ENCODE peak calls at places on chromosomes 13 and 19, in seven cellular contexts. B is GM23248, Z is IMR-90, K is Karpas-422, Q is HCT116, X is PC-9, A is mammary epithelial cell. J is an unnamed sample.

GRCh38 chr19:39671739-39672363 is 16.1 kb downstream of the LGALS16 start:
- DNase-seq in K (peak; percentile 93), A (peak; percentile 31), B (peak; percentile 60), Q (peak; percentile 66), X (no peak), Z (peak; percentile 43), J (peak; percentile 48)

GRCh38 chr19:50475101-50475568 is 1.2 kb upstream of the EMC10 start:
- DNase-seq in A (no peak), Z (no peak), K (no peak), X (no peak), B (no peak), Q (no peak), J (no peak)

GRCh38 chr19:34577056-34577455 is 95.5 kb downstream of the WTIP start:
- DNase-seq in A (no peak), K (no peak), X (no peak), Q (no peak), B (no peak), Z (no peak), J (no peak)

GRCh38 chr19:48967346-48968178 is 2.5 kb downstream of the FTL start:
- DNase-seq in B (peak; percentile 58), Z (peak; percentile 67), Q (no peak), A (no peak), K (peak; percentile 92), X (peak; percentile 38), J (peak; percentile 49)

GRCh38 chr19:5451494-5451893 is 3.7 kb upstream of the ZNRF4 start:
- DNase-seq in A (no peak), X (no peak), K (peak; percentile 29), B (no peak), Q (no peak), Z (no peak), J (no peak)

GRCh38 chr19:29927944-29928669 is 13.9 kb upstream of the URI1 start:
- DNase-seq in Z (no peak), B (no peak), X (no peak), Q (no peak), A (no peak), K (no peak), J (no peak)

GRCh38 chr19:2249010-2249866 is at the start of gene AMH:
- DNase-seq in X (no peak), K (no peak), B (no peak), Q (no peak), Z (no peak), A (no peak), J (no peak)

GRCh38 chr13:83895994-83896580 is 13.8 kb upstream of the SLITRK1 start:
- DNase-seq in K (no peak), Z (peak; percentile 6), A (peak; percentile 94), X (no peak), B (no peak), Q (no peak), J (peak; percentile 74)

GRCh38 chr13:99984463-99985242 is 3.1 kb downstream of the ZIC2 start:
- DNase-seq in K (no peak), A (no peak), Z (no peak), Q (no peak), X (no peak), B (no peak), J (no peak)

GRCh38 chr13:110478405-110479214 is 82.9 kb downstream of the RAB20 start:
- DNase-seq in X (no peak), K (no peak), A (no peak), Z (no peak), B (no peak), Q (no peak), J (no peak)

GRCh38 chr13:110476220-110476617 is 85.3 kb downstream of the RAB20 start:
- DNase-seq in B (no peak), Z (no peak), K (no peak), A (no peak), Q (no peak), X (no peak), J (no peak)

GRCh38 chr13:110479648-110480047 is 81.9 kb downstream of the RAB20 start:
- DNase-seq in X (no peak), K (no peak), Z (no peak), B (no peak), Q (no peak), A (no peak), J (no peak)

GRCh38 chr13:110479215-110479545 is 82.3 kb downstream of the RAB20 start:
- DNase-seq in A (no peak), X (no peak), Z (no peak), Q (no peak), K (no peak), B (no peak), J (no peak)

DNA sequence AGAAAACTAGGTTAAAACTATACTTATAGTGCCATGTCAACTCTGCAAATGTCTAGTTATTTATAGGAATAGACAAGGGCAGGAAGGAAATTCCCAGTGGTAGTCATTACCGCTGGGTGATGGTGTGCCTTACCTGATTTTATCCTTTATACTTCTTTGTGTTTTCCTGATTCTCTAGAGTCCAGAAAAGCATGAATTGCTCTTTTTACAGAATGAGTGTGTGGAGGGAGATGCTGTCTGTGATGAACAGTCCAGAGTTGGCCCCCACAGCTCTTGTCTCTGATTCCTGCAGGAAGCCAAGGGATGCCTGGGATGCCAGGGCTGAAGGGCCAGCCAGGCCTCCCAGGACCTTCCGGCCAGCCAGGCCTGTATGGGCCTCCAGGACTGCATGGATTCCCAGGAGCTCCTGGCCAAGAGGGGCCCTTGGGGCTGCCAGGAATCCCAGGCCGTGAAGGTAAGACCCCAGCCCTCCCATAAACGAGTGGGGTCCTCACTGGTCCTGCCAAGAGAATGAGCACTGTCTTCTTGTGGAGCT is 83.7 kb downstream of the RAB20 start:
- DNase-seq in X (no peak), Q (no peak), Z (no peak), B (no peak), A (no peak), K (no peak), J (no peak)
- H3K4me2 ChIP-seq in X (no peak overlapping the region), Q (no peak overlapping the region), Z (no peak overlapping the region), B (no peak overlapping the region), A (no peak overlapping the region), K (no peak overlapping the region), J (no peak overlapping the region)

DNA sequence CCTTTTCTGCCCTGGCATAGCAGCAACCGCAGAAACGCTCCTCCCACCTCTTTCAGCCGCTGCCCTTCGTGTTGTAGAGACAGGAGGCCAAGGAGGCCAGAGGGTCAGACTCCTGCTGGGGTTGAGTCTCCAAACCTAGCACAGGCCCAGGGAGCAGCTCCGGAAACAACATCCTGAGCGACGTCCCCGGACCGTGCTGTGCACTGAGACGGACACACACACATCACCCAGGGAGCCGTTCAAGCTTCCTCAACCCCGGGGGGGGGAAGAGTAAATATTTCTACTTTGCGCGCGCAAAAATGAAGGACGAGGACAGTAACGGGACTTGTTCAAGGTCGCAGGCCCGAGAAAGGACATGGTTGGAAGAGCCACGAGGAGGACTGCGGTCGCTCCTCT is 657 bp downstream of the ZNF550 start:
- DNase-seq in K (peak; percentile 61), Q (no peak), X (peak; percentile 59), Z (no peak), A (peak; percentile 30), B (peak; percentile 58), J (peak; percentile 18)
- H2AFZ ChIP-seq in K (no peak overlapping the region), Q (no peak overlapping the region), X (peak overlapping the region; percentile 96), Z (peak overlapping the region; percentile 97), A (peak overlapping the region; percentile 95), B (peak overlapping the region; percentile 82), J (peak overlapping the region; percentile 0)

GRCh38 chr19:42120276-42121010 is 11.8 kb downstream of the POU2F2 start:
- DNase-seq in Z (no peak), A (no peak), K (peak; percentile 94), X (no peak), B (no peak), Q (no peak), J (no peak)
- H3K4me1 ChIP-seq in Z (peaks cover 15% of the 10 kb centered on the region), A (peaks cover 25% of the 10 kb centered on the region), K (peaks cover 100% of the 10 kb centered on the region), X (peaks cover 21% of the 10 kb centered on the region), B (peaks cover 19% of the 10 kb centered on the region), Q (peaks cover 8% of the 10 kb centered on the region), J (peaks cover 9% of the 10 kb centered on the region)

DNA sequence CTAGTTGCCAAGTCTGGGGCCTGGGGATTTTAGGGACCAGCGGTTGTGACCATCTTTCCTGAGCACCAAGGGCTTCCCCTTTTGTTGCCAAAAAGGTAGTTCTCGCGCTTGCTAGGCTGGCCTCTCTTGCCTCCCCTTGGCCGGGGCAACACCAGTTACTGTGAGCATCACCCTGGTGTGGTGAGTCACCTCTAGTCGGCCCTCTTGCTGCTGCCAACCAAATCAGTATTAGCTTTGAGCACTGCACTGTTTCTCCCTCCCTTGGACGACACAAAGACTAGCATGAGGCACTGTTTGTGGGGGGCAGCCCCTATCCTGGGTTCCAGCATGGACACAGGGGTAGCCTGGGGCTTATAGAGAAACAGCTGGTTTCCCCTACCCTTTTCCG is 6.9 kb downstream of the SYDE1 start:
- DNase-seq in B (peak; percentile 83), Q (no peak), A (no peak), Z (peak; percentile 65), K (no peak), X (no peak), J (peak; percentile 67)
- H3K4me2 ChIP-seq in B (no peak overlapping the region), Q (no peak overlapping the region), A (no peak overlapping the region), Z (no peak overlapping the region), K (no peak overlapping the region), X (no peak overlapping the region), J (no peak overlapping the region)

GRCh38 chr19:14782978-14783545 is 4.7 kb upstream of the ADGRE2 start:
- DNase-seq in X (no peak), B (no peak), A (no peak), K (no peak), Z (no peak), Q (no peak), J (no peak)

GRCh38 chr19:14786421-14786851 is 8.1 kb upstream of the ADGRE2 start:
- DNase-seq in K (peak; percentile 73), Z (no peak), A (no peak), X (no peak), B (peak; percentile 41), Q (no peak), J (peak; percentile 8)
- H2AFZ ChIP-seq in K (no peak overlapping the region), Z (no peak overlapping the region), A (peak overlapping the region; percentile 73), X (peak overlapping the region; percentile 59), B (peak overlapping the region; percentile 64), Q (peak overlapping the region; percentile 24), J (no peak overlapping the region)

GRCh38 chr19:11381535-11382369 is 2.4 kb downstream of the EPOR start:
- DNase-seq in Z (peak; percentile 88), K (peak; percentile 99), Q (peak; percentile 90), A (peak; percentile 91), B (peak; percentile 95), X (no peak), J (peak; percentile 85)
- H3K4me1 ChIP-seq in Z (peaks cover 20% of the 10 kb centered on the region), K (peaks cover 50% of the 10 kb centered on the region), Q (peaks cover 79% of the 10 kb centered on the region), A (peaks cover 45% of the 10 kb centered on the region), B (peaks cover 23% of the 10 kb centered on the region), X (peaks cover 58% of the 10 kb centered on the region), J (peaks cover 21% of the 10 kb centered on the region)

DNA sequence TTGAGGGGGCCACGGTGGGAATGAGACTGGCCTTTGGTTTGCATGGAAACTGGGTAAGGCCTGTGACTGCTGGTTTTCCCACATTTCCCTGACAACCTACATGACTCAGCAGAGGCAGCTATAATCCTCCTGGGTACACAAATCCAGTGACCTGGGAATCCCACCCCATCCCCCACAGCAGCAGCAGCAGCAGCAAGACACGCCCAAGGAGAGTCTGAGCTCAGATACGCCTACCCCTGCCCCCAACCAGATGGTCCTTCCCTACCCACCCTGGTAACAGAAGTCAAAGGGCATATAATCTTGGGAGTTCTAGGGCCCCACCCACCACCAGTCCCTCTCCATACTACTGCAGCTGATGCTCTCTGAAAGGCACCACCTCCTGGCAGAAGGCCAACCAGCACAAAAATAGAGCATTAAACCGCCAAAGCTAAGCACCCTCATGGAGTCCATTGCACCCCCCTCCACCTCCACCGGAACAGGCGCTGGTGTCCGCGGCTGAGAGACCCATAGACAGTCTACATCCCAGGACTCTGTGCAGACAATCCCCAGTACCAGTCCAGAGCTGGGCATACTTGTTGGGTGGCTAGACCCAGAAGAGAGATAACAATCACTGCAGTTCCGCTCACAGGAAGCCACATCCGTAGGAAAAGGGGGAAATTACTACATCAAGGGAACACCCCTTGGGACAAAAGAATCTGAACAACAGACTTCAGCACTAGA is 237.2 kb upstream of the SPRY2 start:
- DNase-seq in X (no peak), Z (no peak), A (no peak), Q (no peak), B (no peak), K (no peak), J (no peak)
- H3K4me2 ChIP-seq in X (no peak overlapping the region), Z (no peak overlapping the region), A (no peak overlapping the region), Q (no peak overlapping the region), B (no peak overlapping the region), K (no peak overlapping the region), J (no peak overlapping the region)

J was measured in fibroblast of lung.